ENCODE peak calls at places on chromosomes 3 and 15, in seven cellular contexts. D is HCT116, S is HepG2, A is GM12878, V is K562, G is endothelial cell of umbilical vein, K is H1. U is an unnamed sample.

GRCh38 chr15:52717924-52718323 is 38.7 kb upstream of the ATOSA start:
- DNase-seq in D (no peak), S (no peak), A (no peak), V (no peak), G (no peak), K (no peak), U (no peak)

GRCh38 chr3:87268646-87269211 is 7.7 kb downstream of the POU1F1 start:
- DNase-seq in D (no peak), S (no peak), A (no peak), V (no peak), G (no peak), K (no peak), U (no peak)

GRCh38 chr3:108510496-108510895 is at the start of gene MYH15:
- DNase-seq in D (no peak), S (no peak), A (no peak), V (no peak), G (no peak), K (no peak), U (no peak)

GRCh38 chr3:132726341-132726823 is 4.2 kb upstream of the NPHP3 start:
- DNase-seq in D (no peak), S (peak), A (no peak), V (peak), G (peak), K (no peak), U (peak)

GRCh38 chr15:40591310-40591845 is 2.7 kb upstream of the KNL1 start:
- DNase-seq in D (no peak), S (peak), A (no peak), V (peak), G (no peak), K (no peak), U (peak)

GRCh38 chr15:78065284-78065872 is 12.1 kb downstream of the TBC1D2B start:
- DNase-seq in D (no peak), S (peak), A (no peak), V (no peak), G (peak), K (no peak), U (no peak)

GRCh38 chr3:135970500-135971116 is 5.1 kb downstream of the PPP2R3A start:
- DNase-seq in D (no peak), S (no peak), A (no peak), V (no peak), G (no peak), K (no peak), U (no peak)

GRCh38 chr15:42499888-42500609 is 4.6 kb downstream of the SNAP23 start:
- DNase-seq in D (no peak), S (no peak), A (no peak), V (peak), G (peak), K (no peak), U (peak)

GRCh38 chr3:179801263-179801662 is 148.4 kb downstream of the USP13 start:
- DNase-seq in D (no peak), S (peak), A (no peak), V (no peak), G (no peak), K (no peak), U (no peak)

GRCh38 chr15:40050788-40051615 is 12.0 kb upstream of the SRP14 start:
- DNase-seq in D (no peak), S (no peak), A (no peak), V (no peak), G (no peak), K (no peak), U (peak)

GRCh38 chr15:77002954-77003912 is 8.3 kb downstream of the PSTPIP1 start:
- DNase-seq in D (no peak), S (no peak), A (peak), V (no peak), G (no peak), K (no peak), U (no peak)

GRCh38 chr3:149564079-149564478 is 89.6 kb downstream of the TM4SF4 start:
- DNase-seq in D (no peak), S (no peak), A (no peak), V (no peak), G (no peak), K (no peak), U (no peak)

DNA sequence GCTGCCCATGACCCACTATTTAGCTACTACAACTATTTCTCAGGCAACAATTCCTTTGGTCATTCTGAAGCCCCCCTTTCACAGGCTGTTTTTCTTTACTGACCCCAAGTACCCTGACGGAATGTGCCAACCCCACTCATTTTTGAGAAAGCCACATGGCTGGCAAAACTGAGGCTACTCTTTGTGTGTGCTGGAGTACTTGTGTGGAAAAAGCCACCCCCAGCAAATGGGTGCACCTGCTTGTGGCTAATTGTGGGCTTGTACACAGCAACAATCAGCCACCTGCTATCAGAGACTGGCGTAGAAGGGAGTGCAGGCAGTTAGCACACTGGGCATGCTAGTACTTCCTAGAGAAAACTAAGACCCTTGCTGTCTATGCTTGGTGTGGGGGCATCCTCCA is 110.1 kb upstream of the LMOD3 start:
- DNase-seq in D (no peak), S (no peak), A (no peak), V (no peak), G (no peak), K (no peak), U (no peak)
- H3K4me2 ChIP-seq in D (no peak), S (no peak), A (no peak), V (no peak), G (no peak), K (no peak), U (no peak)

DNA sequence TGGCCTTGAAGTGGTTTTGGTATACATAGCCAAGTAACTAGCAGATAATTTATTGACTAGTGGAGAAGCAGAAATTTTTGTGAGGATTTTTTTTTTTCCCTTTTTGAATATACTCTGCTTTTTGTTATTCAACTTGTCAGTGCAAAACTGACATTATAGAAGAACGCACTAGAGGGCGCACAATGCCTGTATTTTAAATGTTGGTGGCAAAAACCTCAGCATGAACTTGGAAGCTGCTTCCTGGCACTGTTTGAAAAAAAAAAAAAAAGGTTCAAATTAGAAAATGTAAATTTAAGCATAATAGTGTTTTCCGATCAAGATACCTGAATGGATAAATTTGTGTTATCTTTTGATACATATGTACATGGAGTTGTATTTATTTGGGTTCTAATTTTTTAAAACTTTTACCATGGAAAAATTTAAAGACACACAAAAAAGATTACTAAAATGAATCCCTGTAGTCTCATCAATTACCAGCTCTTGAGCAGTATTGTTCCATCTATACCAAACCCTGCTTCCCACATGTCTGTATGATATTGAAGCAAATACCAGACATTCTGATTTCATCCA is 56.0 kb downstream of the SLC25A26 start:
- DNase-seq in D (peak), S (peak), A (no peak), V (peak), G (peak), K (peak), U (peak)
- TF ChIP-seq POLR2AphosphoS5 in D (no peak), S (no peak), A (no peak), V (no peak), G (no peak), K (no peak), U (no peak)

GRCh38 chr15:45117327-45118130 is 3.4 kb downstream of the DUOXA2 start:
- DNase-seq in D (no peak), S (no peak), A (no peak), V (no peak), G (no peak), K (no peak), U (peak)

GRCh38 chr15:45118131-45118588 is 4.0 kb downstream of the DUOXA2 start:
- DNase-seq in D (peak), S (peak), A (peak), V (peak), G (peak), K (peak), U (peak)

GRCh38 chr15:45116006-45116481 is 1.9 kb downstream of the DUOXA2 start:
- DNase-seq in D (no peak), S (no peak), A (no peak), V (no peak), G (no peak), K (no peak), U (no peak)

GRCh38 chr15:45115312-45115820 is 1.2 kb downstream of the DUOXA2 start:
- DNase-seq in D (no peak), S (no peak), A (no peak), V (no peak), G (no peak), K (no peak), U (no peak)

DNA sequence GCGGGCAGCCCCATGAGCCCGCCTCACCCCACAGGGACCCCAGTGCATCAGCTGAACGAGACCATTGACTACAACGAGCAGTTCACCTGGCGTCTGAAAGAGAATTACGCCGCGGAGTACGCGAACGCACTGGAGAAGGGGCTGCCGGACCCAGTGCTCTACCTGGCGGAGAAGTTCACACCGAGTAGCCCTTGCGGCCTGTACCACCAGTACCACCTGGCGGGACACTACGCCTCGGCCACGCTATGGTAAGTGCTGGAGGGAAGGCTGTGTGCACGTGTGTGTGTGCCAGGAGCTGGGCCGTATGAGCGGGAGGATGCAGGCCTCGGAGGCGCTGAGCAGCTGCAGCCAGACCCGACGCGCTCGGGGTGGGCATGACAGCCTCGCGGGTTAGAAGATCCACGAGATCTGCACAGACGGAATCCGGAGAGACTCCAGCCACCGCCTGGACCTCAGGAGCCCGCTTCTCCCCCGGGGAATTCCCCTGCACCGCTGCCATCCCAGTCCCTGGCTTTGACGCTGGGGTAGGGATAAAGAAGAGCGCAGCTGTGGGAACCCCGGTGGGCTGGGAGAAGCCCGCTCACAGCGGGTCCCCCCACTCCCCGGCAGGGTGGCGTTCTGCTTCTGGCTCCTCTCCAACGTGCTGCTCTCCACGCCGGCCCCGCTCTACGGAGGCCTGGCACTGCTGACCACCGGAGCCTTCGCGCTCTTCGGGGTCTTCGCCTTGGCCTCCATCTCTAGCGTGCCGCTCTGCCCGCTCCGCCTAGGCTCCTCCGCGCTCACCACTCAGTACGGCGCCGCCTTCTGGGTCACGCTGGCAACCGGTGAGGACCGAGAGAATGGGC is 2.6 kb downstream of the DUOXA2 start:
- DNase-seq in D (no peak), S (no peak), A (no peak), V (no peak), G (no peak), K (no peak), U (peak)
- TF ChIP-seq EZH2 in D (no peak), S (no peak), A (no peak), V (no peak), G (peak), K (peak), U (peak)

DNA sequence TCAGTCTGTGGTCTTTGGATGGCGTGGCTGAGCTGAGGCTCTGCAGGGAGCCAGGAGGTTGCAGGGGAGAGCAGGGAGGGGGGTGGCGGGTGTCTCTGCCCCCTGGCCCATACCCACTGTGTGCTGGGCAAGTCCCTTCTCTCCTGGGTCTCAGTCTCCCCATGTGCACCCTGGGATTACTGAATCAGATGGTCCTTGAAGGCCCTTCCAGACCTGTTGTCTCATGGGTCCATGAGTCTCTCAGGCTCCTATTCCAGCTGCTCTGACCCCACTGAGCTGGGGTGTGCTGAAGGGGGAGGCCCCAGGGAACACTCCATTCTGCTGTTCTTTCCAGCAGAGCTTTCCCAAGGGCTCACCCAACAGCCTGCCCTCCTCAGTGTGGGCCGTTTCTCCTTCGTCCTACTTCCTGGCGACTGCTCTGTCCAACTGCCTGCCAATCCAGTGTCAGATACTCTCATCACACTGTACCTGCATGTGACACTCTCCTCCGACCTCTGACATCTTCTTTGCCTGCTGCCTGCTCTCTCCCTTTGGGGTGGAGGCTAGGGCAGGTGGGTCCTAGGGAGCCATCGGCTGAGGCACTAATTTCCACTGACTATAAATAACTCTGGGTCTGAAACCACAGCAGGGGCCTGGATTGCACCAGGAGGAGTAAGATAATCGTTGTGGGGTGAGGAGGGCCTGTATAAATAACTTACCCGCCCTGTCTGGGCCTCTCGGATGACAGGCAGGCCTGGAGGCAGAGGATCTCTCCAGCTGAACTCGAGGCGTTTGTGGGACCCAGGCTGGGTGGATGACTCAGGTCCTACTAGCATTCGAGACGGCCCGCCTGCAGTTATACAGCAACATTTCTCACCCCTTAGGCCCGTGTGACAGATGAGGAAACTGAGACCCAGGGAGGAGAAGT is 67.1 kb downstream of the ATP2B2 start:
- DNase-seq in D (no peak), S (no peak), A (no peak), V (peak), G (no peak), K (no peak), U (no peak)
- H3K4me2 ChIP-seq in D (no peak), S (no peak), A (no peak), V (no peak), G (no peak), K (no peak), U (no peak)

DNA sequence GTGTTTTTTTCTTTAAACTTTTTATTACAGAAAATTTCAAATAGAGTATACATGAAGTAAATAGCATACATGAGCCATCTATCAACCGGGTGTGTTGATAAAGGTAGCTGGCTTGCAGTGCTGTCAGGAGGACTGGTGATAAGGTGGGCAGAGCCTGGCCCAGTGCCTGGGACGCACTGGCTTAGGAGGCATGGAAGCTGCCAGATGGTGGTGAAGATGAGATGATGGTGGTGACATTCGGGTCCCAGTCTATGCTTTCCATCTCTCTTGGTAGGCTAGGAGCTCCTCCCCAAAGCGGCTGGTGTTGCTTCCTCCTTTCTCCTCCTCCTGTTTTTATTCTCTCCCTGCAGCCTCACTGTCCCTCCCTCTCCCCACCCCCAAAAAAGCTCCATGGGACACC is 101.7 kb downstream of the ADCY5 start:
- DNase-seq in D (no peak), S (no peak), A (no peak), V (no peak), G (no peak), K (no peak), U (no peak)
- TF ChIP-seq POLR2AphosphoS5 in D (no peak), S (no peak), A (no peak), V (no peak), G (no peak), K (no peak), U (no peak)

DNA sequence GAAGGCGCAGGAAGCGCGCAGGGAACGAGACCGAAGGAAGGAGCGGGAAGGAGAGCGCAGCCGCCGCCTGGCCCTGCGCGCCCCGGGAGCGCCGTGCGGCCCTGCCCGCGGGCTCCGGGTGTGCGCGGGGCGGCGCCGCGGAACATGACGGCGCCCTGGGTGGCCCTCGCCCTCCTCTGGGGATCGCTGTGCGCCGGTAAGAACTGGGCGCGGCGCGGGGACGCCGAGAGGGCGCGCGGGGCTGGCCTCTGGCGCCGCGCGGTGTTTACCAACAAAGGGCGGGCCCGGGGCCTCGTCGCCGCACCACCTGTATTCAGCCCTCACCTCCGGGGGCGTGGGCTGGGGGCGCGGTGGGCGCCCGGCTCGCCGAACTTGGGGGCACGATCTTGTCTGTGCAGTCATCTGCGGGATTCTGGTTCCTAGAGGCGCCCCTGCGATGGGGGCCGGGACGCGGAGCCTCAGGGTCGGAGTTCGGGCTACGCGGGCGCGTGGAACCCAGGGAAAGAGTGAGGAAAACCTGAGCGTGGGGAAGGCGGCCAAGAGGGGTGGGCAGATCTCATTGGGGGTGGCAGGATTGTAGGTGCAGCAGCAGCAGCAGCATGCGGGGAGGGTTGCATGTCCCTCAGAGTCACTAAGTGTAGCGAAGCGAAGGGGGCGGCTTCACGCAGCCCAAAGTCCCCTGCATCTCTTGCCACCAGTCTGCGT is 641 bp downstream of the ACVR2B start:
- DNase-seq in D (no peak), S (no peak), A (no peak), V (peak), G (peak), K (no peak), U (peak)
- TF ChIP-seq EZH2 in D (no peak), S (no peak), A (no peak), V (no peak), G (no peak), K (no peak), U (no peak)

GRCh38 chr3:39808467-39809180 is 785 bp upstream of the MYRIP start:
- DNase-seq in D (no peak), S (peak), A (no peak), V (no peak), G (peak), K (no peak), U (peak)
- H3K4me2 ChIP-seq in D (peak), S (peak), A (no peak), V (peak), G (peak), K (peak), U (peak)

GRCh38 chr3:9932535-9932842 is 1.1 kb upstream of the CRELD1 start:
- DNase-seq in D (no peak), S (no peak), A (no peak), V (no peak), G (no peak), K (no peak), U (no peak)
- TF ChIP-seq POLR2AphosphoS5 in D (no peak), S (no peak), A (no peak), V (no peak), G (no peak), K (no peak), U (no peak)

GRCh38 chr3:49855662-49856061 is 702 bp downstream of the TRAIP start:
- DNase-seq in D (no peak), S (no peak), A (no peak), V (no peak), G (no peak), K (no peak), U (no peak)
- TF ChIP-seq EZH2 in D (no peak), S (no peak), A (no peak), V (no peak), G (no peak), K (no peak), U (no peak)

GRCh38 chr3:72839057-72839456 is 9.2 kb downstream of the SHQ1 start:
- DNase-seq in D (no peak), S (no peak), A (no peak), V (no peak), G (no peak), K (no peak), U (no peak)

GRCh38 chr3:72847751-72848702 is at the start of gene SHQ1:
- DNase-seq in D (peak), S (peak), A (peak), V (peak), G (peak), K (peak), U (peak)

GRCh38 chr3:72848703-72849081 is 447 bp upstream of the SHQ1 start:
- DNase-seq in D (no peak), S (no peak), A (peak), V (no peak), G (no peak), K (no peak), U (no peak)

GRCh38 chr3:72847282-72847681 is 963 bp downstream of the SHQ1 start:
- DNase-seq in D (no peak), S (no peak), A (no peak), V (no peak), G (no peak), K (no peak), U (no peak)

DNA sequence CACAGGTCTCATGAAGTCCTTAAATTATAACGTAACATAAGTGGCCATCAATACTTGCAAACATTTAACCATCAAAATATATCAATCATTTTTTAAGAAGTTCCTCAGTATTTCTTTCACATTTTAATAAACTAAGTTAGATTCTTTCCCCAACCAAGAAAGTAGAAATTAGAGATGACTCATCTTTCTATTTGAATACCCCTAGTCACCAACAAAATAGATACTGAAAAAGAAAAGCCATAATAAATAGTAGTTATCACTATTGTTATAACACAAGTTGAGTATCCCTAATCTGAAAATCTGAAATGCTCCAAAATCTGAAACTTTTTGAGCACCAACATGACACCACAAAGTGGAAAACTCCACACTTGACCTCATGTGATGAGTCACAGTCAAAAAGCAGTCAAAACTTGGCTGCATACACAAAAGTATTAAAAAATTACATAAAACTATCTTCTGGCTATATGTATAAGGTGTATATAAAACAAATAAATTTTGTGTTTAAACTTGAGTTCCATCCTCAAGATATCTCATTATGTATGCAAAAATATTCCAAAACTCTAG is 3.7 kb downstream of the SHQ1 start:
- DNase-seq in D (no peak), S (no peak), A (no peak), V (no peak), G (peak), K (no peak), U (no peak)
- H3K4me2 ChIP-seq in D (no peak), S (no peak), A (peak), V (no peak), G (no peak), K (no peak), U (no peak)